ENCODE peak calls at places on chromosomes 2 and 18, in five cellular contexts. X is HAP-1, M is mucosa of descending colon, C is colonic mucosa, P is transverse colon. U is an unnamed sample.

GRCh38 chr2:112138143-112139032 is at the start of gene FBLN7:
- DNase-seq in X (no peak), C (no peak), M (no peak), P (no peak), U (no peak)

GRCh38 chr2:224690868-224691267 is 25.3 kb downstream of the CCDC195 start:
- DNase-seq in X (no peak), P (no peak), M (no peak), C (no peak), U (no peak)

GRCh38 chr18:50424877-50425690 is 50.2 kb downstream of the SKA1 start:
- DNase-seq in X (no peak), C (no peak), P (no peak), M (no peak), U (no peak)

GRCh38 chr2:33086400-33087015 is 139.8 kb downstream of the LTBP1 start:
- DNase-seq in C (no peak), M (no peak), P (peak; percentile 14), X (no peak), U (no peak)

GRCh38 chr2:11187083-11187619 is 31.9 kb downstream of the SLC66A3 start:
- DNase-seq in P (no peak), X (no peak), M (no peak), C (no peak), U (no peak)

GRCh38 chr18:35933982-35934381 is 38.5 kb upstream of the RMP24 start:
- DNase-seq in C (no peak), X (no peak), P (no peak), M (no peak), U (no peak)

GRCh38 chr18:7172611-7173010 is 55.0 kb upstream of the LAMA1 start:
- DNase-seq in X (no peak), M (no peak), P (no peak), C (no peak), U (no peak)

GRCh38 chr2:180573951-180574350 is 406.5 kb upstream of the UBE2E3 start:
- DNase-seq in C (no peak), P (no peak), X (peak; percentile 37), M (no peak), U (no peak)

GRCh38 chr2:5939553-5939952 is 247.4 kb downstream of the SOX11 start:
- DNase-seq in X (no peak), C (no peak), P (no peak), M (no peak), U (no peak)

GRCh38 chr2:106106627-106107508 is 87.2 kb downstream of the UXS1 start:
- DNase-seq in X (no peak), C (no peak), M (no peak), P (no peak), U (no peak)

GRCh38 chr2:53289309-53290006 is 478.1 kb upstream of the CHAC2 start:
- DNase-seq in P (no peak), M (no peak), C (no peak), X (no peak), U (no peak)

GRCh38 chr2:217868911-217869334 is 133.9 kb downstream of the TNS1 start:
- DNase-seq in P (no peak), M (no peak), C (no peak), X (no peak), U (no peak)

GRCh38 chr2:128834853-128835252 is 516.2 kb upstream of the HS6ST1 start:
- DNase-seq in P (no peak), C (no peak), M (no peak), X (no peak), U (no peak)

GRCh38 chr2:188770296-188770695 is 203.9 kb upstream of the COL3A1 start:
- DNase-seq in M (no peak), C (no peak), P (no peak), X (no peak), U (no peak)

GRCh38 chr2:216188268-216188850 is 79.2 kb downstream of the XRCC5 start:
- DNase-seq in P (no peak), M (no peak), X (no peak), C (no peak), U (no peak)

GRCh38 chr2:224416656-224417360 is 14.9 kb upstream of the FAM124B start:
- DNase-seq in X (no peak), C (no peak), M (no peak), P (no peak), U (no peak)

GRCh38 chr18:46174317-46175039 is 70.3 kb downstream of the HAUS1 start:
- DNase-seq in P (peak; percentile 20), X (peak; percentile 56), C (peak; percentile 33), M (peak; percentile 39), U (peak; percentile 7)

GRCh38 chr2:74533464-74533863 is 3.7 kb downstream of the HTRA2 start:
- DNase-seq in P (no peak), X (no peak), C (no peak), M (no peak), U (no peak)

GRCh38 chr2:56971383-56971974 is 787.7 kb downstream of the CCDC85A start:
- DNase-seq in P (no peak), M (no peak), C (no peak), X (no peak), U (no peak)

GRCh38 chr2:222862915-222863544 is 2.2 kb downstream of the ACSL3 start:
- DNase-seq in C (no peak), P (no peak), X (peak; percentile 10), M (no peak), U (no peak)

GRCh38 chr2:239762742-239763269 is 262.3 kb downstream of the NDUFA10 start:
- DNase-seq in M (no peak), X (no peak), C (no peak), P (no peak), U (no peak)

GRCh38 chr2:37307500-37307899 is 17.1 kb downstream of the PRKD3 start:
- DNase-seq in M (peak; percentile 16), X (no peak), C (no peak), P (no peak), U (no peak)

GRCh38 chr18:21656402-21656801 is 44.3 kb downstream of the SNRPD1 start:
- DNase-seq in C (no peak), M (no peak), P (no peak), X (no peak), U (no peak)

GRCh38 chr2:108267117-108267516 is 21.6 kb upstream of the SULT1C2 start:
- DNase-seq in X (no peak), P (peak; percentile 26), C (peak; percentile 43), M (peak; percentile 27), U (no peak)

GRCh38 chr2:192208848-192209247 is 14.1 kb upstream of the TMEFF2 start:
- DNase-seq in P (no peak), X (no peak), C (no peak), M (no peak), U (no peak)

GRCh38 chr2:27752551-27753237 is 18.8 kb upstream of the MRPL33 start:
- DNase-seq in X (no peak), M (peak; percentile 28), C (peak; percentile 51), P (peak; percentile 29), U (no peak)

GRCh38 chr2:239227661-239228371 is 173.0 kb downstream of the HDAC4 start:
- DNase-seq in P (no peak), M (no peak), C (no peak), X (no peak), U (no peak)

GRCh38 chr2:30915485-30915884 is 108.2 kb upstream of the CAPN13 start:
- DNase-seq in M (peak; percentile 28), C (peak; percentile 21), P (no peak), X (peak; percentile 38), U (no peak)

GRCh38 chr2:6812857-6813530 is 52.7 kb downstream of the CMPK2 start:
- DNase-seq in X (no peak), C (no peak), P (no peak), M (no peak), U (no peak)

GRCh38 chr2:181268174-181268867 is 188.9 kb upstream of the ITGA4 start:
- DNase-seq in P (no peak), M (no peak), C (no peak), X (no peak), U (no peak)

GRCh38 chr2:60556441-60556997 is 3.1 kb upstream of the BCL11A start:
- DNase-seq in P (peak; percentile 32), X (peak; percentile 38), C (peak; percentile 54), M (peak; percentile 58), U (no peak)

GRCh38 chr2:197209742-197210408 is 100.7 kb downstream of the ANKRD44 start:
- DNase-seq in X (no peak), P (no peak), C (no peak), M (no peak), U (peak; percentile 27)

GRCh38 chr2:70672990-70673647 is 94.9 kb downstream of the ADD2 start:
- DNase-seq in P (no peak), M (no peak), X (no peak), C (no peak), U (no peak)

GRCh38 chr18:21739604-21740473 is 753 bp upstream of the MIB1 start:
- DNase-seq in C (peak; percentile 32), P (no peak), M (peak; percentile 27), X (no peak), U (no peak)

GRCh38 chr2:133421516-133422324 is 146.5 kb downstream of the NCKAP5 start:
- DNase-seq in P (peak; percentile 34), M (peak; percentile 66), X (no peak), C (peak; percentile 66), U (no peak)

GRCh38 chr2:598043-598802 is 79.0 kb downstream of the TMEM18 start:
- DNase-seq in M (no peak), P (no peak), C (no peak), X (no peak), U (no peak)
- H3K4me1 ChIP-seq in M (no peaks in the 10 kb centered on the region), P (no peaks in the 10 kb centered on the region), C (no peaks in the 10 kb centered on the region), X (no peaks in the 10 kb centered on the region), U (no peaks in the 10 kb centered on the region)

GRCh38 chr2:42848726-42849290 is 56.4 kb upstream of the HAAO start:
- DNase-seq in M (no peak), P (no peak), X (no peak), C (no peak), U (no peak)
- H3K4me1 ChIP-seq in M (no peaks in the 10 kb centered on the region), P (peaks cover 12% of the 10 kb centered on the region), X (no peaks in the 10 kb centered on the region), C (no peaks in the 10 kb centered on the region), U (no peaks in the 10 kb centered on the region)

GRCh38 chr2:96760986-96761832 is 507 bp downstream of the CNNM4 start:
- DNase-seq in M (peak; percentile 59), C (peak; percentile 56), P (peak; percentile 54), X (peak; percentile 55), U (no peak)
- H3K4me1 ChIP-seq in M (peaks cover 31% of the 10 kb centered on the region), C (peaks cover 11% of the 10 kb centered on the region), P (peaks cover 9% of the 10 kb centered on the region), X (peaks cover 19% of the 10 kb centered on the region), U (peaks cover 37% of the 10 kb centered on the region)

GRCh38 chr2:85009019-85009618 is 38.2 kb downstream of the KCMF1 start:
- DNase-seq in P (no peak), M (no peak), C (no peak), X (no peak), U (no peak)

GRCh38 chr2:85012855-85013254 is 41.9 kb downstream of the KCMF1 start:
- DNase-seq in X (no peak), C (no peak), M (no peak), P (no peak), U (no peak)

GRCh38 chr2:85011747-85012146 is 40.8 kb downstream of the KCMF1 start:
- DNase-seq in P (no peak), C (no peak), M (no peak), X (peak; percentile 35), U (no peak)

GRCh38 chr2:85011098-85011497 is 40.1 kb downstream of the KCMF1 start:
- DNase-seq in C (no peak), X (no peak), M (no peak), P (no peak), U (no peak)

DNA sequence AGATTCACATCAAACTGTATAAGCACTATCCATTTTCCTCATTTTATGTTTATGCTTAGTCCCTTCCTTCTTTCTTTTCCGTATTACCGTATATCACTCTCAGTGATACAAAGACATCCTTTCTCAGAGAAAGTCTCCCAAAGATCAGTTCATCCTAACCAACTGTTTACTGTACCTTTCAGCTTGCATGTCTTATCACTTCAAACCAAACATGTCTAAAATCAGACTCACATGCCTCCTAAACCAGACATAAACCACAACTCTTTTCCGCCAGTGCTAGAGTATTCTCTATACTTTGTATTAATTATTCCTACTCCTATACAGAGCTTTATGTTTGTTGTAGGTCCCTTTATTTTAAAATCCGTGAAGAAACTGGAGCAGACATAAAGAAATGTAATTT is 41.5 kb downstream of the KCMF1 start:
- DNase-seq in X (no peak), M (no peak), C (no peak), P (no peak), U (no peak)
- H3K4me1 ChIP-seq in X (peaks cover 20% of the 10 kb centered on the region), M (peaks cover 8% of the 10 kb centered on the region), C (no peaks in the 10 kb centered on the region), P (peaks cover 12% of the 10 kb centered on the region), U (peaks cover 11% of the 10 kb centered on the region)

U was measured in effector memory CD4-positive, alpha-beta T cell.